ENCODE peak calls at places on chromosomes 7 and 10, in nine cellular contexts. B is MM.1S, D is SK-N-SH, G is neural progenitor cell, X is PC-3, M is GM23338, I is OCI-LY7, J is hepatocyte, Q is HCT116. O is an unnamed sample.

GRCh38 chr10:111209666-111210065 is 132.8 kb downstream of the ADRA2A start:
- DNase-seq in B (no peak), D (peak; percentile 13), G (no peak), X (no peak), M (no peak), I (no peak), J (no peak), Q (no peak), O (peak; percentile 72)

GRCh38 chr7:7996568-7996967 is 28.0 kb downstream of the GLCCI1 start:
- DNase-seq in B (peak; percentile 45), D (no peak), G (no peak), X (peak; percentile 95), M (peak; percentile 27), I (no peak), J (no peak), Q (no peak), O (peak; percentile 6)

GRCh38 chr10:32377458-32378370 is 30.8 kb upstream of the EPC1 start:
- DNase-seq in B (peak; percentile 41), D (peak; percentile 37), G (peak; percentile 7), X (peak; percentile 59), M (no peak), I (peak; percentile 74), J (peak; percentile 32), Q (peak; percentile 10), O (peak; percentile 77)

GRCh38 chr10:96263684-96264083 is 7.7 kb downstream of the BLNK start:
- DNase-seq in B (no peak), D (no peak), G (no peak), X (no peak), M (no peak), I (no peak), J (no peak), Q (no peak), O (no peak)

GRCh38 chr10:92695679-92696605 is 6.2 kb downstream of the HHEX start:
- DNase-seq in B (no peak), D (peak; percentile 54), G (peak; percentile 65), X (no peak), M (peak; percentile 56), I (no peak), J (peak; percentile 61), Q (no peak), O (peak; percentile 80)

GRCh38 chr7:28755255-28755654 is 202.9 kb downstream of the TRIL start:
- DNase-seq in B (no peak), D (no peak), G (no peak), X (peak; percentile 61), M (no peak), I (no peak), J (no peak), Q (no peak), O (peak; percentile 90)

GRCh38 chr7:70042533-70042932 is 444.3 kb downstream of the AUTS2 start:
- DNase-seq in B (peak; percentile 16), D (peak; percentile 31), G (no peak), X (no peak), M (no peak), I (no peak), J (peak; percentile 44), Q (no peak), O (peak; percentile 59)

GRCh38 chr7:95608344-95609173 is 12.2 kb upstream of the PDK4 start:
- DNase-seq in B (peak; percentile 88), D (peak; percentile 28), G (peak; percentile 3), X (peak; percentile 94), M (peak; percentile 74), I (peak; percentile 50), J (peak; percentile 95), Q (peak; percentile 60), O (peak; percentile 96)

GRCh38 chr7:82559203-82559805 is 115.7 kb upstream of the CACNA2D1 start:
- DNase-seq in B (peak; percentile 89), D (peak; percentile 72), G (peak; percentile 60), X (no peak), M (peak; percentile 80), I (no peak), J (peak; percentile 18), Q (no peak), O (no peak)

GRCh38 chr10:74371696-74372095 is 220.7 kb downstream of the ADK start:
- DNase-seq in B (no peak), D (no peak), G (no peak), X (no peak), M (no peak), I (no peak), J (no peak), Q (no peak), O (no peak)

GRCh38 chr10:566241-566885 is 123.1 kb downstream of the DIP2C start:
- DNase-seq in B (peak; percentile 90), D (no peak), G (no peak), X (no peak), M (no peak), I (no peak), J (peak; percentile 35), Q (no peak), O (no peak)

DNA sequence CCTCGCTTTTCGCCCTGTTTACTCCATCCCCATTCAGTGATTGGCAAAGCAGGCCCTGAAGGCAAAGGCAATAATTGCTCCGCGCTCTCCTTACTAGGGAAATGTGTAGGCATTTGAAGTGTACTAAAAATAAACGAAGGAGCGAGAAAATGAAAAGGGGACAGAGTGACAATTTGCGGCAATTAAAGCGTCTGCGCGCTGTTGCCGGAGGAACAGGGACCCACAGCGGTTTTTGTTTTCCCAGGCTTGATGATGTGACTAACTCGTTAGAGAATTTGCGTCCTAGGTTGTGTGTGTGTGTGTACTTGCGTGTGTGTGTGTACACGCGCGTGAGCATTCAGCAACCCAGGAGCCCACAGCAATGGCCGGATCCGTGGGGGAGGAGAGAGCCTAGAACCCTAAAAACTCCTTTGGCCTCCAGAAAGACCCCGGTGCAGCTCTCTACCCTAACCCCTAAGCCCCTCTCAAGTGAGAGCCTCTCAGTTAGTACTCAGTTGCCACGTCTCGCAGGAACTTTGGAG is 7.8 kb upstream of the DLX6 start:
- DNase-seq in B (no peak), D (no peak), G (peak; percentile 27), X (no peak), M (no peak), I (no peak), J (no peak), Q (no peak), O (no peak)
- TF ChIP-seq EZH2phosphoT487 in B (no peak), D (no peak), G (peak; percentile 89), X (no peak), M (no peak), I (no peak), J (peak; percentile 21), Q (no peak), O (no peak)

DNA sequence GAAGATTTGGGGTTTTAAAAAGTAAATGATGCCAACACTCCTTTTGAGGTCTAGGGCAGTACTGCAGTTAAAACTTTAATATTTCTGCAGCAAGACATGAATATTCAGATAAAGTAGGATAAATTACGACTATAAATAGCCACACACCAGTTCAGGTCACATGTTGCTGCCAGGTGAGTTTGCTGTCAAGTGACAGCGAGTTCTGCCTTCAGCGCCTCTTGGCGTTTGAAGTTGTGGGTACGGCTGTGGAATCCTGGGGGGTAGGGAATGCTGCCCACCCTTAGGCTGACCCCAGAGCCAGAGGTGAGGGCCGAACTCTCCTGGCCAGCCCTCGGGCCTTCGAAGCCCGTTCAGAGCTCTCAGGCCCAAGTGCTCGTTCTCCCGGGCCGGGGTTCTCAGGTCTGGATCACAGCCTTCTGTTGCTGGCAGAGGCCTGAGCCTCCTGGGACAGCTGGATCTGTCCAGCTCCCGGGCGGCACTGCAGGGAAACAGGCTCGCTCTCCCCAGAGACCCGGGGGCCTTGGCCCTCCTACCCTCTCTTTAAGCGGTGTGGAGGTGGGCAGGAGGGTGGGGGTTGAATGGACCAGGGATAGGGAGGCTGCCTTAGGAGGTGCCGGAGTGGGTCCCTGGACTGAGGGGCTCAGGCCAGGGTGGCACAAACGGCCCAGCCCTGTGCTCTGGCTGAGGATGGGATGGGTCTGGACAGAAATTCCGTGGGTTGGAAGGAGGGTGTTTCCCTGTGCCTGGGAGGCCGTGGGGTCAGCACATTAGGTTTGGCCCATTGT is 5.4 kb downstream of the BRI3 start:
- DNase-seq in B (no peak), D (peak; percentile 34), G (no peak), X (no peak), M (no peak), I (no peak), J (peak; percentile 8), Q (no peak), O (peak; percentile 51)
- H3K4me3 ChIP-seq in B (no peak overlapping the region), D (no peak overlapping the region), G (no peak overlapping the region), X (peak overlapping the region; percentile 97), M (no peak overlapping the region), I (no peak overlapping the region), J (no peak overlapping the region), Q (no peak overlapping the region), O (peak overlapping the region; percentile 86)

DNA sequence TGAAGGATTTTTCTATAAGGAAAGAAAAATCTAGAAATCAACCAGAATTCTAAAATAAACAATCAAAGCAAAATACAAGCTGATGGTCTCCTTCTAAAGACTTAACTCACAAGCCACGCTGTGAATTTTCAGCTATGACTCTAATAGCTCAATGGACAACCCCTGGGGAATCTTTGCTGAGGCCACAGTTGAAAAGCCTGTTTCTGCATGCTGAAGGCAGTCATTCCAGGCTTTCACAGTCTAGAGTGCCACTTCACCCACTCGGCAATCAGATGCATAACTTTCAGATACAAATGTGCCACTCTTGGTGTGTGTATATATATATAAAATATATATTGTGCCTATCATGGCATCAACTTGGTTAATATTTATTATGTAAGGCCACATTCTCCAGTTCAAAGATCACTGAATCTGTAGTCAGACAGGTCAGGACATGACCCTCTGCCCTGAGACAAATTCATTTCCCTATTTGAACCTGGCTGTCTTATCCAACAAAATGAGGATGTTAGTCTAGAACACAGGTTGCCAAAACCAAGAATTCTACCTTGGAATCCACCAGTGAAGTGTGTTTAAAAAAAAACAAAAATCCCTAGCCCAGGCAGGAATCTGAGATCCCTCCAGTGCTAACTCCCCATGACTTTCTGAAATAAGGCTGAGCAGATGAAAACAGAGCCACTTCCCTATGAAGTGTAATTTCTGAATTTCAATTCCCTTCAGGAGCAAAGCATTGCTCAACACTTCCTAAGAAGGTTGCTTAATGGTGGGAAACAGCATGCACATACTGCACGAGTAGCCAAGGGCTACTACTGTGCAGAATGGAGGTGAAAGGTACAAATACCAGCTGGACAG is 9.9 kb downstream of the LIPA start:
- DNase-seq in B (no peak), D (no peak), G (no peak), X (no peak), M (no peak), I (no peak), J (no peak), Q (no peak), O (no peak)
- TF ChIP-seq EZH2phosphoT487 in B (no peak), D (no peak), G (no peak), X (no peak), M (no peak), I (no peak), J (no peak), Q (no peak), O (no peak)

GRCh38 chr7:106870983-106871410 is 5.9 kb downstream of the PIK3CG start:
- DNase-seq in B (peak; percentile 94), D (no peak), G (no peak), X (no peak), M (no peak), I (peak; percentile 84), J (no peak), Q (no peak), O (peak; percentile 12)

GRCh38 chr7:106871793-106872571 is 6.9 kb downstream of the PIK3CG start:
- DNase-seq in B (no peak), D (no peak), G (no peak), X (no peak), M (no peak), I (peak; percentile 33), J (no peak), Q (no peak), O (no peak)

GRCh38 chr7:106870528-106870927 is 5.4 kb downstream of the PIK3CG start:
- DNase-seq in B (no peak), D (no peak), G (no peak), X (no peak), M (no peak), I (no peak), J (no peak), Q (no peak), O (no peak)

GRCh38 chr7:106868364-106868763 is 3.3 kb downstream of the PIK3CG start:
- DNase-seq in B (no peak), D (no peak), G (no peak), X (no peak), M (no peak), I (no peak), J (no peak), Q (no peak), O (no peak)

GRCh38 chr7:106869954-106870353 is 4.9 kb downstream of the PIK3CG start:
- DNase-seq in B (no peak), D (no peak), G (no peak), X (no peak), M (no peak), I (peak; percentile 21), J (no peak), Q (no peak), O (no peak)
- H3K4me3 ChIP-seq in B (peak overlapping the region; percentile 32), D (no peak overlapping the region), G (no peak overlapping the region), X (no peak overlapping the region), M (no peak overlapping the region), I (peak overlapping the region; percentile 65), J (no peak overlapping the region), Q (no peak overlapping the region), O (no peak overlapping the region)